ENCODE peak calls at places on chromosomes 2 and 18, in six cellular contexts. W, N, C, B, S and Y are unnamed samples.

GRCh38 chr18:11246466-11246865 is 97.1 kb upstream of the PIEZO2 start:
- DNase-seq in W (peak; percentile 33), N (no peak), C (no peak), B (no peak), S (no peak), Y (no peak)

GRCh38 chr2:40168032-40168431 is 283.9 kb downstream of the SLC8A1 start:
- DNase-seq in W (no peak), N (no peak), C (no peak), B (no peak), S (peak; percentile 49), Y (peak; percentile 2)

GRCh38 chr18:3877678-3878077 is 427.7 kb downstream of the TGIF1 start:
- DNase-seq in W (peak; percentile 32), N (no peak), C (no peak), B (no peak), S (no peak), Y (no peak)

GRCh38 chr2:88857274-88857741 is 165.8 kb downstream of the RPIA start:
- DNase-seq in W (no peak), N (no peak), C (no peak), B (no peak), S (no peak), Y (no peak)

GRCh38 chr2:147543056-147543455 is 301.8 kb upstream of the ACVR2A start:
- DNase-seq in W (no peak), N (no peak), C (no peak), B (no peak), S (no peak), Y (no peak)

GRCh38 chr2:189178007-189178406 is 1.6 kb downstream of the COL5A2 start:
- DNase-seq in W (peak; percentile 68), N (peak; percentile 5), C (no peak), B (no peak), S (no peak), Y (no peak)

GRCh38 chr2:20050712-20051517 is 513 bp downstream of the LAPTM4A start:
- DNase-seq in W (peak; percentile 78), N (peak; percentile 51), C (peak; percentile 67), B (peak; percentile 48), S (peak; percentile 35), Y (peak; percentile 46)

GRCh38 chr2:127570282-127571250 is 35.1 kb downstream of the MYO7B start:
- DNase-seq in W (no peak), N (no peak), C (peak; percentile 72), B (no peak), S (no peak), Y (no peak)

GRCh38 chr2:224764565-224765236 is 48.5 kb upstream of the CCDC195 start:
- DNase-seq in W (no peak), N (no peak), C (no peak), B (no peak), S (no peak), Y (no peak)

GRCh38 chr2:231036131-231036530 is 1.2 kb upstream of the C2orf72 start:
- DNase-seq in W (no peak), N (no peak), C (no peak), B (no peak), S (no peak), Y (no peak)
- TF ChIP-seq CTCF in W (no peak), N (no peak), C (no peak), B (no peak), S (no peak), Y (no peak)

DNA sequence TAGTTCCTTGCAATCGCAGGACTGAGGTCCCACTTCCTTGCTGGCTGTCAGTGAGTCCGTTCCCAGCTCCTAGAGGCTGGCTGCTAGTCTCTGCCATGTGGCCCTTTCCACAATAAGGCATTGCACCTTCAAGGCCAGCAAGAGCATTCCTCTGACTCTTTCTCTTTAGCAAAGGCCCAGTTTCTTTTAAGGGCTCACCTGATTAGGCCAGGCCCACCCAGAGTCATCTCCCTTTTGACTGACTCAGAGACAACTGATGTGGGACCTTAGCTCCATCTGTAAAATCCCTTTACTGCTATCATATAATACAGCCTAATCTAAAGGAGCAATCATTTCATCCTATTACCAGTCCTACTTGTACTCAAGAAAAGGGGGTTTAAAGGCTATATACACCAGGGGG is 278.2 kb downstream of the SLC4A3 start:
- DNase-seq in W (no peak), N (no peak), C (no peak), B (no peak), S (no peak), Y (no peak)
- TF ChIP-seq CTCF in W (no peak), N (no peak), C (no peak), B (no peak), S (no peak), Y (no peak)

GRCh38 chr2:163467206-163467605 is 268.6 kb downstream of the FIGN start:
- DNase-seq in W (no peak), N (no peak), C (peak; percentile 62), B (no peak), S (no peak), Y (no peak)

GRCh38 chr2:163474319-163474744 is 261.5 kb downstream of the FIGN start:
- DNase-seq in W (no peak), N (no peak), C (no peak), B (no peak), S (no peak), Y (no peak)

GRCh38 chr2:163469561-163469962 is 266.2 kb downstream of the FIGN start:
- DNase-seq in W (no peak), N (no peak), C (no peak), B (no peak), S (no peak), Y (no peak)

GRCh38 chr2:163475815-163476214 is 260.0 kb downstream of the FIGN start:
- DNase-seq in W (no peak), N (no peak), C (no peak), B (no peak), S (no peak), Y (no peak)

DNA sequence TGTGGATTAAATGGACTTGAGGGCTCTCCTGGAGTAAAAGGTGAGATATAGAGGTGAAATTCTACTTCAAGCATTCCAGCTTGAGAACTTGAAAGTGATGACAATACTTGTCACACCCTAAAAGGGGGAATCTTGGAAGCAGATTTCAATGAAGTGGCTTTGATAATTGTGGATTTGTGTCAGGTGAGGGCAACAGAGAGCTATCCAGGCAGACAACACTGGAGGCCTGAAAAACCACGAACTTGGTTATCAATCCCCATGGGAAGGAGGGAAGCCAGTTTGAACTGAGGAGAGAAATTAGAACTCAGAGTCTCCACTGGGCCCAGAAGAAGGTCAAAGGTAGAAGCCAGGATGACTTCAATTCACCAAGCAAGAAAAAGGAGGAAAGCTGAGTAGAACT is 263.9 kb downstream of the FIGN start:
- DNase-seq in W (peak; percentile 30), N (no peak), C (no peak), B (no peak), S (no peak), Y (peak; percentile 20)
- TF ChIP-seq CTCF in W (peak; percentile 33), N (peak; percentile 15), C (peak; percentile 12), B (peak; percentile 16), S (peak; percentile 41), Y (peak; percentile 34)

DNA sequence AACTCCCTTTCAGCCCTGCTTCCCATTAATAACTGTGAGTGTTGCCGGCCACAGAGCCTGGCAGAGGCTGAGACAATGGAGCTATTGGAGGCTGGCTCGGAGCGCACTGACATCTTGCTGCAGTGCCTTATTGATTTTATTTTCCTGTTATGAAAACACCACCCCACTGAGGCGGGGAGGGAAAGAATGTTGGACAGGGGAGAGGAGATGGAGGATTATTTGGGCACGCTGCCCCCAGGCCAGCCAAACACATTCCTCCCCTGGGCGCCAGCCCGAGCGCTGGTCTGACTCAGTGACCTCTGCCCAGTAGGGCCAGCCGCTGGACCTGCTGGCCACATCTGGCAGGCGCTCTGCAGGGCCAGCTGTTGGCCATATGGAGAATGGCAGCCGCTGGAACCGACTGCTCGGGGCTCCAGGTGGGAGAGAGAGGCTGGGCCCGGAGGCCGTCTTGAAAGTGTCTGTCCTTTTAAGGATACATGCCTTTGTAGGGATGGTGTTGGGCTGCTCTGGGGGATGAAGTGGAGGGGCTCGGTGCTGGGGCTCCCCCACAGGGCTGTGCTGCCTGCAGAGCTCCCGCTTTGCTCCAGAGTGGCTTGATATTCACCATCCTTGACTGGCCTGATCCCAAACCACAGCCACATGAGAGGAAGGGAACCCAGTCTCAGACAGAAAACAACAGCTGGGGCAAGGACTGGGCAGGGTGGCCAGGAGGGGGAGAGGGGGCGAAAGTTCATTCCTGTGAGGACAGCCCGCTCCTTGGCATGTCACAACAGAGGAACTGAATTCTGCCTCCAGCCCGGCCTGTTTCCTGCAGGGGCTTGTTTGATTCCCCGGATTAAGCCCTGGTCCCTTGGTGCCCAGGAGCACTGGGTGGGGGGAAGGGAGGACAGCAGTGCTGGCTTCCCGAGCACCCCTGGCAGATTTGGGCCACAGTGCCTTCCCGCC is 179.0 kb downstream of the KLHL29 start:
- DNase-seq in W (peak; percentile 92), N (peak; percentile 56), C (peak; percentile 92), B (peak; percentile 52), S (peak; percentile 5), Y (peak; percentile 47)
- TF ChIP-seq CTCF in W (peak; percentile 9), N (peak; percentile 54), C (peak; percentile 9), B (no peak), S (no peak), Y (no peak)

DNA sequence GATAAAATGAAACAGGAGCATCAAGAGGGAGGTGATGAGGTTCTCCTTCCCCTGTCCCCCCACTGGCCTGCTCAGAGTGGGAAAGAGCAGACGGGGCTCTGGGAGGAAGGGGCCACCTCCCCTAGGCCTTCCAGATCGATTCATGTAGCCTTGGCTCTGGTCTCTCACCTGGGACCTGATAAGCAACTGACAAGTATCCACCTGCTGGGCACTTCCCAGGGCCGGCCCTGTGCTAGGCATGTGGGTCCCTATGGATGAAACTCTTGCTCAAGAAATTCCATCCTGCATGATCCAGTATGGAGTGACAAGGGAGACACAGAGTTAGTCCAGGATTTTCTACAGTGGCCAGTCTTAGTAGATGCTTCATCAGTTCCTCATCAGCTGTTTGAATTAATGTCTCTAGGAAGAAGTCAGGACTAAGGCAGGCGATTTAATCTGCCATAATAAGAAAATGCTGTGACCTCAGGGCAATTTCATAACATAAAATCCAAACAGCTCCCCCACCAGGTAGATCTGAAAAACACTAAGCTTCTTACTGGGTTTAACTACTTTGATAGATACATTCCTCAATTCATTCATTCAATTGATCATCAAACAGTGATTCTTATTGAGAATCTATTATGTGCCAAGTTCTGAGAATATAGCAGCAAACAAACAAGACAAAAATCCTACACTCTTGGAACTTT is 44.7 kb upstream of the ZFP36L2 start:
- DNase-seq in W (no peak), N (no peak), C (no peak), B (no peak), S (no peak), Y (no peak)
- TF ChIP-seq CTCF in W (no peak), N (no peak), C (no peak), B (no peak), S (no peak), Y (no peak)